ENCODE peak calls at places on chromosomes 1 and 21, in nine cellular contexts. W is CD4-positive, CD25-positive, alpha-beta regulatory T cell; Y is IMR-90; T is A549; F is small intestine; H is pancreas; U is left ventricle myocardium inferior; Q is fibroblast of lung; I is upper lobe of right lung. P is an unnamed sample. For H3K4me1, the result is how much of the 10 kb centered on the place peaks cover.

GRCh38 chr1:208059328-208060017 is 148.5 kb upstream of the CD34 start:
- DNase-seq in Q (no peak), H (no peak), W (no peak), I (no peak), F (peak), T (no peak), U (no peak), Y (no peak), P (no peak)

GRCh38 chr1:53481456-53481855 is 22.3 kb downstream of the DMRTB1 start:
- DNase-seq in F (no peak), U (no peak), Y (no peak), I (no peak), T (no peak), Q (no peak), H (no peak), W (no peak), P (no peak)

GRCh38 chr1:2230781-2231666 is 2.9 kb downstream of the SKI start:
- DNase-seq in W (peak), F (peak), Q (peak), Y (no peak), U (no peak), I (peak), T (no peak), H (no peak), P (no peak)

GRCh38 chr1:101075926-101076325 is 50.3 kb upstream of the DPH5 start:
- DNase-seq in H (no peak), Y (no peak), W (no peak), T (no peak), I (no peak), U (no peak), F (no peak), Q (no peak), P (no peak)

GRCh38 chr1:167629681-167630567 is at the start of gene RCSD1:
- DNase-seq in W (peak), U (peak), Y (no peak), T (no peak), Q (peak), I (peak), H (no peak), F (peak), P (no peak)

GRCh38 chr1:154801612-154802011 is 68.5 kb downstream of the KCNN3 start:
- DNase-seq in I (no peak), H (no peak), Q (no peak), F (no peak), T (no peak), W (no peak), Y (no peak), U (no peak), P (no peak)

GRCh38 chr1:162196387-162196786 is 126.9 kb downstream of the NOS1AP start:
- DNase-seq in Y (no peak), H (no peak), U (no peak), T (no peak), I (no peak), Q (no peak), W (no peak), F (peak), P (no peak)

GRCh38 chr1:15213333-15213732 is 33.7 kb upstream of the FHAD1 start:
- DNase-seq in U (no peak), I (peak), Q (peak), W (no peak), Y (peak), H (no peak), T (no peak), F (no peak), P (no peak)

GRCh38 chr1:72635719-72636118 is 353.4 kb upstream of the NEGR1 start:
- DNase-seq in T (no peak), Q (peak), F (no peak), W (no peak), U (no peak), Y (no peak), H (no peak), I (no peak), P (no peak)

GRCh38 chr1:145706282-145706681 is 886 bp downstream of the PDZK1 start:
- DNase-seq in Y (peak), W (no peak), H (no peak), I (no peak), F (peak), Q (no peak), T (peak), U (no peak), P (peak)

GRCh38 chr1:179742717-179743678 is at the start of gene FAM163A:
- DNase-seq in Q (no peak), Y (no peak), W (no peak), F (peak), U (no peak), T (no peak), H (no peak), I (no peak), P (no peak)

GRCh38 chr1:28437924-28438699 is 67.7 kb upstream of the RCC1 start:
- DNase-seq in H (peak), T (peak), W (peak), U (peak), Y (peak), I (peak), F (peak), Q (peak), P (peak)

GRCh38 chr1:172373864-172374263 is 46.6 kb upstream of the C1orf105 start:
- DNase-seq in F (no peak), H (no peak), T (no peak), Y (no peak), Q (peak), I (no peak), U (no peak), W (no peak), P (no peak)

GRCh38 chr1:229624906-229625871 is 733 bp downstream of the TAF5L start:
- DNase-seq in H (peak), T (peak), Y (peak), Q (peak), F (peak), W (peak), U (peak), I (peak), P (no peak)

GRCh38 chr1:192805832-192806323 is 3.0 kb upstream of the RGS2 start:
- DNase-seq in F (peak), H (no peak), I (no peak), Q (peak), T (peak), W (peak), Y (peak), U (no peak), P (no peak)

GRCh38 chr1:94734963-94735899 is 84.9 kb upstream of the SLC44A3 start:
- DNase-seq in T (no peak), Q (peak), W (no peak), F (peak), Y (peak), U (peak), I (peak), H (peak), P (no peak)

GRCh38 chr1:3668585-3669300 is 16.4 kb downstream of the TP73 start:
- DNase-seq in F (peak), W (no peak), Q (peak), U (peak), H (peak), Y (no peak), I (peak), T (peak), P (peak)

GRCh38 chr1:21318714-21319159 is 28.5 kb upstream of the ECE1 start:
- DNase-seq in U (peak), Y (peak), I (peak), W (no peak), T (no peak), Q (peak), H (peak), F (no peak), P (no peak)

GRCh38 chr21:34035619-34036354 is 37.6 kb upstream of the MRPS6 start:
- DNase-seq in T (no peak), F (no peak), Y (no peak), H (no peak), Q (no peak), W (no peak), U (no peak), I (no peak), P (no peak)

GRCh38 chr21:28636988-28637691 is 355.5 kb downstream of the LTN1 start:
- DNase-seq in T (peak), W (peak), U (no peak), Y (peak), H (no peak), Q (peak), I (no peak), F (no peak), P (peak)
- H3K27ac ChIP-seq in T (no peak), W (no peak), U (peak), Y (peak), H (no peak), Q (peak), I (no peak), F (no peak), P (peak)

GRCh38 chr1:153346067-153346723 is 2.4 kb downstream of the PGLYRP4 start:
- DNase-seq in U (no peak), F (no peak), Y (no peak), T (no peak), Q (no peak), I (no peak), H (no peak), W (no peak), P (no peak)

GRCh38 chr1:153349363-153350340 is 1.0 kb upstream of the PGLYRP4 start:
- DNase-seq in Q (no peak), T (no peak), H (no peak), W (no peak), U (no peak), F (no peak), Y (no peak), I (no peak), P (no peak)

GRCh38 chr1:153345187-153346066 is 3.2 kb downstream of the PGLYRP4 start:
- DNase-seq in W (no peak), I (no peak), F (no peak), U (no peak), Q (no peak), H (no peak), Y (no peak), T (no peak), P (no peak)

GRCh38 chr1:153347856-153348255 is 785 bp downstream of the PGLYRP4 start:
- DNase-seq in T (no peak), Y (no peak), Q (no peak), F (no peak), U (no peak), I (no peak), H (no peak), W (no peak), P (no peak)

GRCh38 chr1:153348511-153349362 is at the start of gene PGLYRP4:
- DNase-seq in Y (no peak), Q (no peak), T (no peak), W (no peak), H (no peak), I (no peak), U (no peak), F (peak), P (no peak)
- H3K4me1 ChIP-seq in Y (under half), Q (under half), T (under half), W (under half), H (under half), I (under half), U (under half), F (under half), P (under half)

GRCh38 chr1:59769412-59770095 is 45.2 kb upstream of the HOOK1 start:
- DNase-seq in Y (no peak), Q (no peak), I (no peak), H (no peak), F (no peak), T (no peak), U (no peak), W (no peak), P (no peak)
- H3K27ac ChIP-seq in Y (no peak), Q (no peak), I (no peak), H (no peak), F (no peak), T (no peak), U (no peak), W (no peak), P (no peak)

GRCh38 chr1:175209493-175209921 is 16.9 kb upstream of the KIAA0040 start:
- DNase-seq in H (no peak), Y (no peak), F (peak), T (no peak), Q (no peak), W (peak), I (no peak), U (no peak), P (no peak)

GRCh38 chr1:175208773-175209492 is 16.4 kb upstream of the KIAA0040 start:
- DNase-seq in I (no peak), Q (no peak), T (no peak), W (peak), U (no peak), H (no peak), F (peak), Y (no peak), P (no peak)

GRCh38 chr1:175207971-175208370 is 15.4 kb upstream of the KIAA0040 start:
- DNase-seq in T (no peak), Y (no peak), Q (no peak), W (no peak), U (no peak), H (no peak), F (no peak), I (no peak), P (no peak)

GRCh38 chr1:175204285-175204684 is 11.7 kb upstream of the KIAA0040 start:
- DNase-seq in U (no peak), I (no peak), H (no peak), W (no peak), T (no peak), Y (no peak), Q (no peak), F (no peak), P (no peak)

GRCh38 chr1:175206687-175207086 is 14.1 kb upstream of the KIAA0040 start:
- DNase-seq in Q (no peak), Y (no peak), U (no peak), F (no peak), T (no peak), I (no peak), H (no peak), W (no peak), P (no peak)
- H3K4me1 ChIP-seq in Q (under half), Y (under half), U (under half), F (under half), T (under half), I (under half), H (under half), W (under half), P (under half)

GRCh38 chr1:184489908-184490307 is 103.1 kb downstream of the C1orf21 start:
- DNase-seq in Q (no peak), T (no peak), F (no peak), W (no peak), U (no peak), Y (no peak), I (no peak), H (no peak), P (no peak)
- H3K27ac ChIP-seq in Q (peak), T (no peak), F (peak), W (no peak), U (peak), Y (no peak), I (no peak), H (no peak), P (no peak)

GRCh38 chr1:153552335-153552734 is 3.3 kb upstream of the S100A3 start:
- DNase-seq in W (no peak), Q (no peak), I (peak), H (no peak), Y (no peak), F (no peak), T (no peak), U (no peak), P (peak)

GRCh38 chr1:153550827-153551512 is 1.9 kb upstream of the S100A3 start:
- DNase-seq in U (no peak), W (no peak), F (no peak), Q (no peak), T (no peak), H (no peak), I (peak), Y (no peak), P (peak)

GRCh38 chr1:153549741-153550397 is 811 bp upstream of the S100A3 start:
- DNase-seq in F (no peak), W (no peak), Y (no peak), I (peak), T (no peak), Q (no peak), U (no peak), H (no peak), P (peak)

GRCh38 chr1:153548722-153549695 is at the start of gene S100A3:
- DNase-seq in Q (peak), U (peak), H (peak), Y (peak), F (peak), T (peak), I (peak), W (no peak), P (peak)

GRCh38 chr1:153550398-153550758 is 1.3 kb upstream of the S100A3 start:
- DNase-seq in H (no peak), F (no peak), Q (no peak), T (no peak), Y (no peak), I (peak), U (no peak), W (no peak), P (peak)
- H3K4me1 ChIP-seq in H (under half), F (under half), Q (under half), T (half or more), Y (under half), I (under half), U (half or more), W (under half), P (under half)

DNA sequence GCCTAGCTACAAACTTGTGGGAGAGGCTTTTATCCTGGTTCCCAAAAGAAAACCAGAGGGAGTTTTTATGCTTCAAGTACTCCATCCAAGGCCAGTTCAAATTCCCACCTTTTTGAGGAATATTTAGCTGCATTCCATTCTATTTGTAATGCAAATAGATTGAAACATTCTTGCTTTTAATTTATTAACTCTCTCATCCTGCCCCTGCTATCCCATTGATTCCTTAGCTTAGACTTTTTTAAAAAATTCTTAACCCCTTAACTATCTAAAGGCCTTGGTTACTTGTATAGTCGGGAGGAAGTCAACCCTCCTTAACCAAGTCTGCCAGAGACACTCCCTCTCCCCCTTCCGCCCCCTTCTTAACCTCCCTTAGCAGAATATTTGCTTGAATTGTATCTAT is 2.5 kb upstream of the MOV10 start:
- DNase-seq in W (no peak), T (no peak), Y (no peak), U (no peak), H (no peak), Q (no peak), I (no peak), F (no peak), P (no peak)
- H3K27ac ChIP-seq in W (no peak), T (no peak), Y (no peak), U (no peak), H (no peak), Q (no peak), I (no peak), F (no peak), P (peak)

GRCh38 chr21:46287541-46287940 is 1.4 kb downstream of the YBEY start:
- DNase-seq in H (no peak), T (no peak), U (no peak), Y (no peak), I (no peak), F (no peak), W (no peak), Q (no peak), P (no peak)
- H3K4me1 ChIP-seq in H (under half), T (under half), U (half or more), Y (under half), I (under half), F (under half), W (under half), Q (under half), P (under half)

DNA sequence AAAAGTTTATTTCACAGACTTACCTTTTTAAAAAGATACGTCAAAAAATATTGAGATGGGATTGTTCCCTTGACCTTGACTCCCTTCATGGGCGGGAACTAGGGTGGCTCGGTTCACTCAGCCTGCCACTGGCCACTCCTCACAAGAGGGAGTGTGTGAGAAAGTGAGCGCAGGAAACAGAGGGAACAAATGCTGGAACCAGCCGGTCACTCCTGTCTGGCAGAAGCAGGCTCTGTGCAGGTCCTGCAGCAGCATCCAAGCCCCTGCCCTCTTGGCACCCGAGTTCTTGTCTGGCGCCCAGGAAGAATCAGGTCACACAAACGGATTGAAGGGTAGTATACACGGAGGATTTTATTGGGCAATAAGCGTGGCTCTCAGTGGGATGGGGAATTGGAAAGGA is 58.9 kb downstream of the ZNF648 start:
- DNase-seq in Y (no peak), H (no peak), T (no peak), F (no peak), I (no peak), W (no peak), U (no peak), Q (no peak), P (no peak)
- H3K27ac ChIP-seq in Y (no peak), H (no peak), T (no peak), F (no peak), I (no peak), W (no peak), U (peak), Q (no peak), P (no peak)